ENCODE peak calls at places on chromosome 21, in eight cellular contexts. L is A549; X is GM23248; H is fibroblast of the conjunctiva; T is T47D; P is AG09319; U is stimulated activated CD4-positive, alpha-beta T cell treated with anti-CD3 and anti-CD28 coated beads, Interleukin-12 subunit alpha, Interleukin-12 subunit beta, amount 100 ng/mL, for 48 hours; J is endothelial cell. A is an unnamed sample.

GRCh38 chr21:32333953-32334673 is 35.5 kb downstream of the MRAP start:
- DNase-seq in L (no peak), X (no peak), H (no peak), T (no peak), P (no peak), U (no peak), J (no peak), A (no peak)

GRCh38 chr21:33198346-33199135 is 31.2 kb upstream of the IFNAR2 start:
- DNase-seq in L (no peak), X (peak; percentile 67), H (no peak), T (no peak), P (no peak), U (no peak), J (no peak), A (no peak)

GRCh38 chr21:44379991-44380865 is 26.8 kb downstream of the TRPM2 start:
- DNase-seq in L (no peak), X (no peak), H (no peak), T (no peak), P (no peak), U (no peak), J (no peak), A (no peak)

GRCh38 chr21:16407403-16408279 is 677.9 kb downstream of the USP25 start:
- DNase-seq in L (no peak), X (peak; percentile 14), H (no peak), T (no peak), P (no peak), U (no peak), J (no peak), A (no peak)

GRCh38 chr21:42236014-42236413 is 17.1 kb downstream of the ABCG1 start:
- DNase-seq in L (no peak), X (no peak), H (no peak), T (no peak), P (no peak), U (no peak), J (no peak), A (no peak)

GRCh38 chr21:45772180-45772579 is 128.7 kb downstream of the PCBP3 start:
- DNase-seq in L (no peak), X (no peak), H (no peak), T (no peak), P (no peak), U (no peak), J (no peak), A (no peak)

GRCh38 chr21:32861871-32862270 is 90.3 kb upstream of the PAXBP1 start:
- DNase-seq in L (no peak), X (peak; percentile 47), H (peak; percentile 64), T (no peak), P (peak; percentile 39), U (no peak), J (no peak), A (no peak)

GRCh38 chr21:43771199-43771675 is 4.9 kb downstream of the CSTB start:
- DNase-seq in L (no peak), X (no peak), H (no peak), T (no peak), P (no peak), U (no peak), J (no peak), A (no peak)

GRCh38 chr21:19987671-19988070 is 1010.5 kb upstream of the NCAM2 start:
- DNase-seq in L (no peak), X (no peak), H (no peak), T (no peak), P (no peak), U (no peak), J (no peak), A (no peak)

GRCh38 chr21:20570824-20571232 is 427.4 kb upstream of the NCAM2 start:
- DNase-seq in L (no peak), X (no peak), H (no peak), T (no peak), P (no peak), U (no peak), J (peak; percentile 5), A (peak; percentile 4)

GRCh38 chr21:17189963-17190362 is 322.9 kb upstream of the CXADR start:
- DNase-seq in L (no peak), X (no peak), H (no peak), T (no peak), P (no peak), U (no peak), J (no peak), A (no peak)

GRCh38 chr21:30340714-30341573 is 3.5 kb upstream of the KRTAP27-1 start:
- DNase-seq in L (peak; percentile 29), X (peak; percentile 51), H (peak; percentile 13), T (peak; percentile 38), P (no peak), U (peak; percentile 4), J (peak; percentile 48), A (peak; percentile 56)

GRCh38 chr21:41366522-41367151 is 4.8 kb downstream of the MX2 start:
- DNase-seq in L (peak; percentile 74), X (peak; percentile 50), H (no peak), T (no peak), P (no peak), U (no peak), J (no peak), A (peak; percentile 93)

GRCh38 chr21:42636535-42636914 is 16.9 kb upstream of the PDE9A start:
- DNase-seq in L (no peak), X (peak; percentile 89), H (peak; percentile 76), T (no peak), P (peak; percentile 43), U (no peak), J (no peak), A (no peak)

GRCh38 chr21:32719085-32719484 is 8.7 kb downstream of the SYNJ1 start:
- DNase-seq in L (no peak), X (no peak), H (no peak), T (no peak), P (no peak), U (no peak), J (no peak), A (no peak)

GRCh38 chr21:27132270-27132669 is 165.4 kb upstream of the ADAMTS5 start:
- DNase-seq in L (no peak), X (peak; percentile 20), H (peak; percentile 76), T (no peak), P (no peak), U (no peak), J (no peak), A (no peak)

GRCh38 chr21:41289431-41289830 is 27.2 kb upstream of the FAM3B start:
- DNase-seq in L (no peak), X (no peak), H (no peak), T (no peak), P (no peak), U (no peak), J (no peak), A (peak; percentile 29)

GRCh38 chr21:17736072-17736471 is 83.1 kb downstream of the C21orf91 start:
- DNase-seq in L (no peak), X (no peak), H (no peak), T (no peak), P (no peak), U (no peak), J (no peak), A (no peak)

GRCh38 chr21:33587792-33588484 is 546 bp downstream of the DONSON start:
- DNase-seq in L (peak; percentile 23), X (peak; percentile 64), H (no peak), T (peak; percentile 56), P (no peak), U (no peak), J (peak; percentile 31), A (peak; percentile 64)

GRCh38 chr21:42063578-42064521 is 7.3 kb upstream of the UMODL1 start:
- DNase-seq in L (no peak), X (no peak), H (no peak), T (no peak), P (no peak), U (peak; percentile 39), J (no peak), A (no peak)

GRCh38 chr21:34702341-34702807 is 33.6 kb downstream of the CLIC6 start:
- DNase-seq in L (no peak), X (peak; percentile 99), H (peak; percentile 48), T (no peak), P (peak; percentile 90), U (no peak), J (no peak), A (no peak)

GRCh38 chr21:45078877-45079281 is 4.5 kb downstream of the ADARB1 start:
- DNase-seq in L (no peak), X (peak; percentile 95), H (no peak), T (no peak), P (no peak), U (peak; percentile 72), J (no peak), A (no peak)

GRCh38 chr21:43835861-43836260 is 29.2 kb upstream of the AGPAT3 start:
- DNase-seq in L (no peak), X (no peak), H (no peak), T (no peak), P (no peak), U (no peak), J (no peak), A (no peak)

GRCh38 chr21:45992311-45993209 is 11.0 kb downstream of the COL6A1 start:
- DNase-seq in L (no peak), X (peak; percentile 25), H (no peak), T (no peak), P (no peak), U (no peak), J (peak; percentile 2), A (no peak)

GRCh38 chr21:31218830-31219608 is 125.0 kb downstream of the TIAM1 start:
- DNase-seq in L (no peak), X (peak; percentile 92), H (peak; percentile 69), T (no peak), P (no peak), U (no peak), J (no peak), A (peak; percentile 37)

GRCh38 chr21:16195896-16196443 is 466.2 kb downstream of the USP25 start:
- DNase-seq in L (no peak), X (peak; percentile 30), H (no peak), T (no peak), P (no peak), U (no peak), J (no peak), A (no peak)

GRCh38 chr21:36429672-36430546 is 44.7 kb downstream of the CHAF1B start:
- DNase-seq in L (peak; percentile 92), X (peak; percentile 100), H (peak; percentile 81), T (no peak), P (peak; percentile 88), U (peak; percentile 78), J (peak; percentile 84), A (peak; percentile 94)

GRCh38 chr21:39366563-39366962 is 17.7 kb upstream of the HMGN1 start:
- DNase-seq in L (no peak), X (no peak), H (no peak), T (no peak), P (no peak), U (no peak), J (no peak), A (no peak)

GRCh38 chr21:42094811-42095210 is 23.7 kb downstream of the UMODL1 start:
- DNase-seq in L (no peak), X (no peak), H (no peak), T (no peak), P (no peak), U (no peak), J (no peak), A (no peak)

GRCh38 chr21:45041351-45041805 is 33.0 kb upstream of the ADARB1 start:
- DNase-seq in L (no peak), X (peak; percentile 91), H (peak; percentile 72), T (no peak), P (peak; percentile 73), U (no peak), J (no peak), A (peak; percentile 50)

GRCh38 chr21:35041122-35041521 is 8.0 kb downstream of the RUNX1 start:
- DNase-seq in L (no peak), X (no peak), H (no peak), T (no peak), P (no peak), U (no peak), J (no peak), A (no peak)

GRCh38 chr21:42830456-42831455 is 48.6 kb downstream of the WDR4 start:
- DNase-seq in L (no peak), X (no peak), H (no peak), T (no peak), P (no peak), U (no peak), J (no peak), A (no peak)

A was measured in hepatocyte.